ENCODE peak calls at places on chromosomes 3 and 15, in ten cellular contexts. One of them, this sample, is unnamed.

GRCh38 chr15:41797194-41797593 is 22.9 kb downstream of the MAPKBP1 start:
- DNase-seq in kidney: no peak
- DNase-seq in IMR-90: no peak
- DNase-seq in natural killer cell treated with Interleukin-12 subunit alpha and Interleukin-12 subunit beta and Interleukin-15 and Interleukin-18, amount 100 ng/mL, for 72 hours: no peak
- DNase-seq in GM03348: no peak
- DNase-seq in NCI-H1092: no peak
- DNase-seq in CD4-positive, alpha-beta T cell: no peak
- DNase-seq in NCI-H1436: no peak
- DNase-seq in stimulated activated CD4-positive, alpha-beta T cell treated with anti-CD3 and anti-CD28 coated beads, Interleukin-15, amount 100 ng/mL, for 1 hour: no peak
- DNase-seq in SJSA1: no peak
- DNase-seq in this sample: no peak

GRCh38 chr3:42098171-42098570 is 7.0 kb downstream of the TRAK1 start:
- DNase-seq in kidney: no peak
- DNase-seq in IMR-90: no peak
- DNase-seq in NCI-H1436: no peak
- DNase-seq in SJSA1: no peak
- DNase-seq in GM03348: no peak
- DNase-seq in stimulated activated CD4-positive, alpha-beta T cell treated with anti-CD3 and anti-CD28 coated beads, Interleukin-15, amount 100 ng/mL, for 1 hour: no peak
- DNase-seq in NCI-H1092: no peak
- DNase-seq in natural killer cell treated with Interleukin-12 subunit alpha and Interleukin-12 subunit beta and Interleukin-15 and Interleukin-18, amount 100 ng/mL, for 72 hours: no peak
- DNase-seq in CD4-positive, alpha-beta T cell: no peak
- DNase-seq in this sample: no peak

GRCh38 chr3:37204314-37204713 is 29.9 kb upstream of the LRRFIP2 start:
- DNase-seq in NCI-H1092: no peak
- DNase-seq in SJSA1: no peak
- DNase-seq in stimulated activated CD4-positive, alpha-beta T cell treated with anti-CD3 and anti-CD28 coated beads, Interleukin-15, amount 100 ng/mL, for 1 hour: no peak
- DNase-seq in GM03348: no peak
- DNase-seq in IMR-90: no peak
- DNase-seq in CD4-positive, alpha-beta T cell: no peak
- DNase-seq in kidney: no peak
- DNase-seq in natural killer cell treated with Interleukin-12 subunit alpha and Interleukin-12 subunit beta and Interleukin-15 and Interleukin-18, amount 100 ng/mL, for 72 hours: no peak
- DNase-seq in NCI-H1436: no peak
- DNase-seq in this sample: no peak

GRCh38 chr3:53196575-53197407 is 35.8 kb downstream of the PRKCD start:
- DNase-seq in NCI-H1436: no peak
- DNase-seq in natural killer cell treated with Interleukin-12 subunit alpha and Interleukin-12 subunit beta and Interleukin-15 and Interleukin-18, amount 100 ng/mL, for 72 hours: no peak
- DNase-seq in kidney: no peak
- DNase-seq in stimulated activated CD4-positive, alpha-beta T cell treated with anti-CD3 and anti-CD28 coated beads, Interleukin-15, amount 100 ng/mL, for 1 hour: no peak
- DNase-seq in IMR-90: peak
- DNase-seq in SJSA1: no peak
- DNase-seq in CD4-positive, alpha-beta T cell: no peak
- DNase-seq in GM03348: no peak
- DNase-seq in NCI-H1092: no peak
- DNase-seq in this sample: peak

GRCh38 chr3:196604548-196604947 is 34.9 kb upstream of the NRROS start:
- DNase-seq in CD4-positive, alpha-beta T cell: peak
- DNase-seq in NCI-H1436: peak
- DNase-seq in stimulated activated CD4-positive, alpha-beta T cell treated with anti-CD3 and anti-CD28 coated beads, Interleukin-15, amount 100 ng/mL, for 1 hour: peak
- DNase-seq in GM03348: no peak
- DNase-seq in natural killer cell treated with Interleukin-12 subunit alpha and Interleukin-12 subunit beta and Interleukin-15 and Interleukin-18, amount 100 ng/mL, for 72 hours: no peak
- DNase-seq in NCI-H1092: no peak
- DNase-seq in kidney: no peak
- DNase-seq in IMR-90: no peak
- DNase-seq in SJSA1: no peak
- DNase-seq in this sample: no peak

GRCh38 chr3:5151586-5151985 is 29.5 kb downstream of the ARL8B start:
- DNase-seq in CD4-positive, alpha-beta T cell: no peak
- DNase-seq in NCI-H1092: no peak
- DNase-seq in natural killer cell treated with Interleukin-12 subunit alpha and Interleukin-12 subunit beta and Interleukin-15 and Interleukin-18, amount 100 ng/mL, for 72 hours: no peak
- DNase-seq in IMR-90: no peak
- DNase-seq in GM03348: no peak
- DNase-seq in SJSA1: no peak
- DNase-seq in kidney: no peak
- DNase-seq in stimulated activated CD4-positive, alpha-beta T cell treated with anti-CD3 and anti-CD28 coated beads, Interleukin-15, amount 100 ng/mL, for 1 hour: no peak
- DNase-seq in NCI-H1436: no peak
- DNase-seq in this sample: no peak

GRCh38 chr15:41982133-41982930 is 10.0 kb upstream of the EHD4 start:
- DNase-seq in GM03348: no peak
- DNase-seq in CD4-positive, alpha-beta T cell: no peak
- DNase-seq in kidney: no peak
- DNase-seq in SJSA1: no peak
- DNase-seq in stimulated activated CD4-positive, alpha-beta T cell treated with anti-CD3 and anti-CD28 coated beads, Interleukin-15, amount 100 ng/mL, for 1 hour: no peak
- DNase-seq in IMR-90: peak
- DNase-seq in natural killer cell treated with Interleukin-12 subunit alpha and Interleukin-12 subunit beta and Interleukin-15 and Interleukin-18, amount 100 ng/mL, for 72 hours: no peak
- DNase-seq in NCI-H1436: no peak
- DNase-seq in NCI-H1092: no peak
- DNase-seq in this sample: no peak

GRCh38 chr3:172625404-172625803 is 85.5 kb downstream of the NCEH1 start:
- DNase-seq in IMR-90: peak
- DNase-seq in CD4-positive, alpha-beta T cell: no peak
- DNase-seq in NCI-H1092: no peak
- DNase-seq in GM03348: peak
- DNase-seq in natural killer cell treated with Interleukin-12 subunit alpha and Interleukin-12 subunit beta and Interleukin-15 and Interleukin-18, amount 100 ng/mL, for 72 hours: no peak
- DNase-seq in stimulated activated CD4-positive, alpha-beta T cell treated with anti-CD3 and anti-CD28 coated beads, Interleukin-15, amount 100 ng/mL, for 1 hour: no peak
- DNase-seq in kidney: no peak
- DNase-seq in NCI-H1436: no peak
- DNase-seq in SJSA1: no peak
- DNase-seq in this sample: no peak

GRCh38 chr15:75650908-75651809 is 3.4 kb downstream of the SNX33 start:
- DNase-seq in NCI-H1092: no peak
- DNase-seq in SJSA1: no peak
- DNase-seq in NCI-H1436: no peak
- DNase-seq in CD4-positive, alpha-beta T cell: no peak
- DNase-seq in stimulated activated CD4-positive, alpha-beta T cell treated with anti-CD3 and anti-CD28 coated beads, Interleukin-15, amount 100 ng/mL, for 1 hour: no peak
- DNase-seq in GM03348: no peak
- DNase-seq in kidney: peak
- DNase-seq in IMR-90: no peak
- DNase-seq in natural killer cell treated with Interleukin-12 subunit alpha and Interleukin-12 subunit beta and Interleukin-15 and Interleukin-18, amount 100 ng/mL, for 72 hours: no peak
- DNase-seq in this sample: no peak

GRCh38 chr3:184154909-184155643 is at the start of gene DVL3:
- DNase-seq in stimulated activated CD4-positive, alpha-beta T cell treated with anti-CD3 and anti-CD28 coated beads, Interleukin-15, amount 100 ng/mL, for 1 hour: peak
- DNase-seq in kidney: peak
- DNase-seq in CD4-positive, alpha-beta T cell: peak
- DNase-seq in IMR-90: peak
- DNase-seq in GM03348: peak
- DNase-seq in NCI-H1092: peak
- DNase-seq in NCI-H1436: peak
- DNase-seq in SJSA1: peak
- DNase-seq in natural killer cell treated with Interleukin-12 subunit alpha and Interleukin-12 subunit beta and Interleukin-15 and Interleukin-18, amount 100 ng/mL, for 72 hours: peak
- DNase-seq in this sample: no peak

This sample was measured in SIG-M5.